ENCODE peak calls at places on chromosomes 12 and 14, in eight cellular contexts. A is iris pigment epithelial cell; D is GM23338; V is CD4-positive, alpha-beta T cell; Q is activated naive CD4-positive, alpha-beta T cell treated with Interleukin-2 at 50 U/mL for 16 hours; R is NCI-H1417 treated with DMSO at 0.1 percent for 48 hours; C is iPS-NIHi11; J is NCI-H2107. U is an unnamed sample.

GRCh38 chr12:121637231-121637914 is 11.0 kb downstream of the ORAI1 start:
- DNase-seq in C (no peak), A (no peak), V (peak), D (no peak), Q (peak), R (no peak), J (no peak), U (no peak)

GRCh38 chr14:83535396-83535906 is 1994.5 kb upstream of the FLRT2 start:
- DNase-seq in C (no peak), J (no peak), Q (no peak), V (no peak), A (no peak), D (no peak), R (no peak), U (no peak)

GRCh38 chr12:19915392-19916192 is 452.7 kb upstream of the PDE3A start:
- DNase-seq in J (no peak), R (peak), D (peak), V (no peak), Q (no peak), A (peak), C (peak), U (no peak)

GRCh38 chr12:123058471-123058870 is 78.0 kb downstream of the ARL6IP4 start:
- DNase-seq in A (no peak), C (no peak), Q (no peak), D (no peak), V (no peak), J (peak), R (peak), U (no peak)

GRCh38 chr14:105854600-105855245 is 328.3 kb downstream of the TMEM121 start:
- DNase-seq in J (no peak), R (no peak), C (no peak), Q (no peak), A (no peak), V (no peak), D (no peak), U (no peak)

GRCh38 chr12:84506317-84506716 is 406.3 kb downstream of the SLC6A15 start:
- DNase-seq in V (no peak), C (no peak), J (no peak), D (no peak), A (no peak), Q (no peak), R (no peak), U (no peak)

GRCh38 chr14:56759633-56760032 is 50.6 kb downstream of the OTX2 start:
- DNase-seq in V (no peak), J (peak), Q (no peak), A (no peak), R (peak), C (no peak), D (no peak), U (no peak)

GRCh38 chr12:47079894-47080724 is at the start of gene AMIGO2:
- DNase-seq in C (peak), Q (peak), V (peak), J (no peak), D (peak), R (no peak), A (peak), U (no peak)

GRCh38 chr12:5969974-5970690 is 25.1 kb upstream of the ANO2 start:
- DNase-seq in R (no peak), D (no peak), C (no peak), A (no peak), J (no peak), V (no peak), Q (no peak), U (no peak)

GRCh38 chr14:78319826-78320635 is 149.9 kb downstream of the NRXN3 start:
- DNase-seq in A (no peak), J (peak), R (no peak), Q (no peak), D (no peak), V (no peak), C (no peak), U (no peak)

GRCh38 chr14:88129306-88130056 is 124.5 kb downstream of the GPR65 start:
- DNase-seq in Q (no peak), J (no peak), A (peak), C (peak), D (peak), V (no peak), R (no peak), U (no peak)

GRCh38 chr12:2011641-2012607 is 7.7 kb upstream of the DCP1B start:
- DNase-seq in D (peak), A (no peak), Q (no peak), C (no peak), V (no peak), J (no peak), R (no peak), U (no peak)

GRCh38 chr14:93105362-93105761 is 10.4 kb downstream of the ITPK1 start:
- DNase-seq in V (no peak), D (no peak), C (no peak), Q (no peak), R (no peak), J (no peak), A (peak), U (peak)

GRCh38 chr12:23221066-23221465 is 596.1 kb downstream of the ETNK1 start:
- DNase-seq in J (no peak), D (peak), V (no peak), A (peak), Q (no peak), R (no peak), C (peak), U (no peak)

GRCh38 chr12:94157891-94158495 is 9.6 kb downstream of the PLXNC1 start:
- DNase-seq in A (peak), V (no peak), Q (no peak), C (no peak), R (no peak), J (no peak), D (no peak), U (no peak)

GRCh38 chr12:101935769-101936741 is 58.7 kb downstream of the DRAM1 start:
- DNase-seq in D (peak), C (no peak), R (no peak), V (no peak), A (peak), Q (no peak), J (no peak), U (peak)

GRCh38 chr14:21868442-21869046 is 194.9 kb upstream of the OR4E1 start:
- DNase-seq in D (peak), J (no peak), C (peak), A (peak), R (no peak), Q (peak), V (peak), U (no peak)

GRCh38 chr14:63039800-63040380 is 5.4 kb downstream of the KCNH5 start:
- DNase-seq in C (peak), A (peak), V (no peak), R (peak), D (peak), Q (no peak), J (peak), U (no peak)

GRCh38 chr12:19191563-19191962 is 62.0 kb downstream of the PLEKHA5 start:
- DNase-seq in A (peak), R (no peak), J (no peak), V (no peak), Q (no peak), C (no peak), D (no peak), U (no peak)

GRCh38 chr12:109393437-109394345 is 46.0 kb downstream of the MYO1H start:
- DNase-seq in V (peak), Q (peak), R (peak), C (peak), D (peak), A (peak), J (peak), U (peak)

GRCh38 chr12:52331833-52332232 is 10.6 kb upstream of the KRT83 start:
- DNase-seq in D (no peak), C (no peak), A (no peak), Q (no peak), R (no peak), V (no peak), J (no peak), U (no peak)

GRCh38 chr14:100290607-100291304 is 15.5 kb downstream of the SLC25A29 start:
- DNase-seq in Q (no peak), C (no peak), J (no peak), R (no peak), V (no peak), D (no peak), A (no peak), U (no peak)

GRCh38 chr14:71400821-71401447 is 493.7 kb downstream of the PCNX1 start:
- DNase-seq in C (no peak), R (no peak), J (no peak), Q (no peak), D (no peak), V (no peak), A (peak), U (no peak)

GRCh38 chr12:68259318-68259940 is 6.0 kb upstream of the IL22 start:
- DNase-seq in R (no peak), C (no peak), A (peak), D (no peak), Q (peak), J (no peak), V (no peak), U (no peak)

GRCh38 chr14:100067481-100067880 is 2.3 kb downstream of the EVL start:
- DNase-seq in C (no peak), R (no peak), A (no peak), V (no peak), J (no peak), Q (peak), D (no peak), U (no peak)

GRCh38 chr12:3869860-3870259 is 3.3 kb downstream of the PARP11 start:
- DNase-seq in D (no peak), V (peak), R (no peak), C (no peak), Q (peak), J (no peak), A (peak), U (no peak)